ENCODE peak calls at places on chromosomes 13 and 19, in seven cellular contexts. U, R, J, V, G, D and W are unnamed samples.

GRCh38 chr13:82772802-82773201 is 1109.5 kb downstream of the SLITRK1 start:
- DNase-seq in U (no peak), R (no peak), J (peak; percentile 40), V (peak; percentile 27), G (peak; percentile 47), D (no peak), W (no peak)

GRCh38 chr13:44425041-44425814 is 51.6 kb downstream of the SERP2 start:
- DNase-seq in U (no peak), R (no peak), J (no peak), V (no peak), G (no peak), D (no peak), W (peak; percentile 18)

GRCh38 chr19:1205114-1206062 is at the start of gene STK11:
- DNase-seq in U (peak; percentile 73), R (peak; percentile 82), J (peak; percentile 94), V (peak; percentile 97), G (peak; percentile 94), D (peak; percentile 97), W (peak; percentile 96)

GRCh38 chr19:898663-899062 is 5.4 kb downstream of the RNU6-9 start:
- DNase-seq in U (no peak), R (no peak), J (no peak), V (no peak), G (no peak), D (no peak), W (no peak)

GRCh38 chr13:37446503-37446902 is 152.1 kb downstream of the POSTN start:
- DNase-seq in U (peak; percentile 84), R (peak; percentile 96), J (peak; percentile 91), V (peak; percentile 90), G (peak; percentile 93), D (peak; percentile 99), W (peak; percentile 98)

GRCh38 chr13:87052731-87053130 is 618.4 kb upstream of the SLITRK5 start:
- DNase-seq in U (no peak), R (peak; percentile 7), J (peak; percentile 35), V (peak; percentile 4), G (peak; percentile 54), D (peak; percentile 4), W (no peak)

GRCh38 chr19:6519289-6519688 is 11.5 kb upstream of the TNFSF9 start:
- DNase-seq in U (peak; percentile 52), R (peak; percentile 86), J (peak; percentile 88), V (peak; percentile 74), G (peak; percentile 61), D (peak; percentile 90), W (peak; percentile 36)

GRCh38 chr19:19319725-19320361 is 466 bp downstream of the SUGP1 start:
- DNase-seq in U (no peak), R (no peak), J (no peak), V (no peak), G (no peak), D (no peak), W (no peak)

GRCh38 chr19:5691205-5691929 is 1.3 kb downstream of the RPL36 start:
- DNase-seq in U (no peak), R (peak; percentile 29), J (peak; percentile 78), V (peak; percentile 73), G (peak; percentile 31), D (peak; percentile 61), W (no peak)

GRCh38 chr19:52991021-52991420 is 22.7 kb upstream of the ERVV-1 start:
- DNase-seq in U (no peak), R (no peak), J (no peak), V (no peak), G (no peak), D (peak; percentile 13), W (peak; percentile 20)

GRCh38 chr19:36030264-36031148 is 2.2 kb downstream of the CLIP3 start:
- DNase-seq in U (no peak), R (peak; percentile 24), J (peak; percentile 37), V (peak; percentile 48), G (peak; percentile 53), D (peak; percentile 41), W (no peak)

GRCh38 chr19:4363571-4364304 is 20.4 kb downstream of the MPND start:
- DNase-seq in U (no peak), R (no peak), J (no peak), V (no peak), G (no peak), D (no peak), W (no peak)

GRCh38 chr19:19067276-19068072 is 3.7 kb downstream of the SLC25A42 start:
- DNase-seq in U (no peak), R (no peak), J (peak; percentile 22), V (peak; percentile 24), G (no peak), D (peak; percentile 34), W (no peak)

GRCh38 chr13:42066542-42066941 is 18.1 kb downstream of the DGKH start:
- DNase-seq in U (no peak), R (no peak), J (peak; percentile 25), V (peak; percentile 80), G (peak; percentile 97), D (peak; percentile 95), W (peak; percentile 95)

GRCh38 chr19:39540333-39540673 is 342 bp upstream of the EID2 start:
- DNase-seq in U (no peak), R (no peak), J (no peak), V (no peak), G (no peak), D (no peak), W (no peak)

GRCh38 chr19:52520013-52520412 is 7.5 kb upstream of the ZNF808 start:
- DNase-seq in U (no peak), R (no peak), J (no peak), V (no peak), G (no peak), D (no peak), W (no peak)

GRCh38 chr19:5123646-5124045 is 154.7 kb downstream of the KDM4B start:
- DNase-seq in U (no peak), R (no peak), J (no peak), V (no peak), G (no peak), D (no peak), W (no peak)

GRCh38 chr19:1383014-1383310 is 745 bp upstream of the NDUFS7 start:
- DNase-seq in U (no peak), R (no peak), J (no peak), V (no peak), G (no peak), D (no peak), W (no peak)

GRCh38 chr19:18198374-18198773 is 5.4 kb downstream of the MPV17L2 start:
- DNase-seq in U (no peak), R (no peak), J (no peak), V (no peak), G (no peak), D (no peak), W (no peak)

GRCh38 chr19:15404780-15405211 is 14.0 kb downstream of the AKAP8L start:
- DNase-seq in U (no peak), R (no peak), J (no peak), V (no peak), G (no peak), D (no peak), W (no peak)

GRCh38 chr19:13986348-13986904 is 19.7 kb downstream of the RFX1 start:
- DNase-seq in U (peak; percentile 77), R (no peak), J (peak; percentile 31), V (peak; percentile 74), G (peak; percentile 72), D (peak; percentile 76), W (peak; percentile 80)

GRCh38 chr19:52190679-52191293 is 934 bp downstream of the PPP2R1A start:
- DNase-seq in U (no peak), R (peak; percentile 12), J (peak; percentile 43), V (peak; percentile 45), G (peak; percentile 46), D (peak; percentile 55), W (peak; percentile 10)

GRCh38 chr19:58346961-58347929 is 6.0 kb downstream of the A1BG start:
- DNase-seq in U (no peak), R (no peak), J (peak; percentile 54), V (peak; percentile 57), G (peak; percentile 63), D (peak; percentile 66), W (peak; percentile 22)

GRCh38 chr13:98990701-98991100 is 12.8 kb upstream of the DOCK9 start:
- DNase-seq in U (no peak), R (peak; percentile 86), J (no peak), V (no peak), G (no peak), D (no peak), W (no peak)

GRCh38 chr19:45306040-45306439 is 16.6 kb downstream of the CKM start:
- DNase-seq in U (no peak), R (peak; percentile 78), J (peak; percentile 38), V (no peak), G (no peak), D (peak; percentile 26), W (no peak)

GRCh38 chr19:57191141-57192063 is at the start of gene ZNF264:
- DNase-seq in U (peak; percentile 53), R (peak; percentile 70), J (peak; percentile 87), V (peak; percentile 91), G (peak; percentile 85), D (peak; percentile 90), W (peak; percentile 89)
- TF ChIP-seq CTCF in U (no peak), R (peak; percentile 7), J (no peak), V (no peak), G (peak; percentile 22), D (no peak), W (no peak)

GRCh38 chr19:43575156-43575950 is at the start of the genes PINLYP and XRCC1:
- DNase-seq in U (peak; percentile 95), R (peak; percentile 96), J (peak; percentile 98), V (peak; percentile 99), G (peak; percentile 98), D (peak; percentile 99), W (peak; percentile 97)

GRCh38 chr19:43564800-43565199 is 10.5 kb downstream of the XRCC1 start:
- DNase-seq in U (no peak), R (no peak), J (no peak), V (no peak), G (no peak), D (no peak), W (no peak)

GRCh38 chr19:43574424-43575155 is 737 bp downstream of the XRCC1 start:
- DNase-seq in U (no peak), R (no peak), J (no peak), V (no peak), G (peak; percentile 35), D (peak; percentile 57), W (peak; percentile 22)

GRCh38 chr19:43572172-43572588 is 3.1 kb downstream of the XRCC1 start:
- DNase-seq in U (no peak), R (no peak), J (no peak), V (no peak), G (no peak), D (no peak), W (no peak)

GRCh38 chr19:43570174-43570791 is 5.0 kb downstream of the XRCC1 start:
- DNase-seq in U (no peak), R (peak; percentile 80), J (no peak), V (no peak), G (no peak), D (no peak), W (no peak)
- TF ChIP-seq CTCF in U (no peak), R (no peak), J (no peak), V (no peak), G (no peak), D (no peak), W (no peak)

DNA sequence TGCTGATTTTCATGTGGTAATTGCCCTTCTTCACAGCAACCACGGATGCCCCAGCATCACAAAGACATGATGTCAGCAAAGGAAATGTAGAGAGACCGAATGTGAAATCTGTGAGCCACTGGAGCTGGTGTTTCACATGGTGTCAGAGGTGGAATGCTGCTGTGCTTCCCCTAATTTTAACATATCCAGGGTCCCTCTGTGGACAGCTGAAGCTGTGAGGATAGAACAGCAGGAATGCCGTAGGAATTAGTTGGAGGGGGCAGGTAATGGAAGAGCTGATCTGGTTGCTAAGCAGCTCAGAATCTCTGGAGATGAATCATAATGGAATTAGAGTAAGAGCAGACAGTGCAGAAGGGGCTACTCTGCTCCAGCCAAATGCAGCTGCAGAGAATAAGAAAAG is 68.9 kb upstream of the ZNF835 start:
- DNase-seq in U (no peak), R (no peak), J (no peak), V (no peak), G (no peak), D (no peak), W (no peak)
- TF ChIP-seq CTCF in U (no peak), R (no peak), J (no peak), V (no peak), G (no peak), D (no peak), W (no peak)

GRCh38 chr13:38872693-38873092 is 117.9 kb downstream of the STOML3 start:
- DNase-seq in U (no peak), R (peak; percentile 52), J (peak; percentile 22), V (peak; percentile 44), G (peak; percentile 5), D (peak; percentile 51), W (no peak)
- TF ChIP-seq CTCF in U (peak; percentile 79), R (peak; percentile 60), J (peak; percentile 41), V (peak; percentile 57), G (peak; percentile 14), D (peak; percentile 52), W (peak; percentile 83)